ENCODE peak calls at places on chromosomes 6 and 20, in seven cellular contexts. W, F, N, R, K, Y and B are unnamed samples.

GRCh38 chr6:127775371-127775770 is 125.5 kb downstream of the THEMIS start:
- DNase-seq in W (no peak), F (no peak), N (no peak), R (no peak), K (no peak), Y (no peak), B (no peak)

GRCh38 chr20:24995741-24996448 is 3.3 kb upstream of the APMAP start:
- DNase-seq in W (no peak), F (no peak), N (no peak), R (no peak), K (no peak), Y (peak; percentile 70), B (no peak)

GRCh38 chr6:22250486-22250885 is 46.4 kb downstream of the PRL start:
- DNase-seq in W (peak; percentile 15), F (no peak), N (no peak), R (no peak), K (no peak), Y (no peak), B (no peak)

GRCh38 chr20:50958733-50959542 is at the start of gene MOCS3:
- DNase-seq in W (peak; percentile 82), F (peak; percentile 90), N (peak; percentile 74), R (peak; percentile 79), K (peak; percentile 66), Y (peak; percentile 92), B (peak; percentile 96)

GRCh38 chr6:85754894-85755293 is 112.2 kb upstream of the SYNCRIP start:
- DNase-seq in W (no peak), F (no peak), N (no peak), R (no peak), K (no peak), Y (no peak), B (no peak)

GRCh38 chr20:35595901-35596300 is 19.7 kb upstream of the SPAG4 start:
- DNase-seq in W (no peak), F (no peak), N (no peak), R (no peak), K (no peak), Y (no peak), B (no peak)

GRCh38 chr20:58142843-58143185 is 85.6 kb downstream of the ANKRD60 start:
- DNase-seq in W (no peak), F (no peak), N (no peak), R (no peak), K (no peak), Y (peak; percentile 41), B (no peak)

GRCh38 chr6:18742406-18742805 is 355.3 kb downstream of the RNF144B start:
- DNase-seq in W (no peak), F (no peak), N (no peak), R (no peak), K (no peak), Y (no peak), B (no peak)

GRCh38 chr6:8102122-8102958 is at the start of gene EEF1E1:
- DNase-seq in W (peak; percentile 95), F (peak; percentile 93), N (peak; percentile 91), R (peak; percentile 95), K (peak; percentile 98), Y (peak; percentile 97), B (peak; percentile 97)

GRCh38 chr6:96926425-96926824 is 1.9 kb downstream of the KLHL32 start:
- DNase-seq in W (no peak), F (no peak), N (no peak), R (no peak), K (no peak), Y (no peak), B (no peak)